ENCODE peak calls at places on chromosomes 2 and 18, in four cellular contexts. M is AG04449, F is amygdala, W is RCC 7860. X is an unnamed sample.

GRCh38 chr2:207993141-207993763 is 32.1 kb downstream of the PLEKHM3 start:
- DNase-seq in M (peak; percentile 14), F (no peak), W (peak; percentile 41), X (no peak)

GRCh38 chr2:223723954-223724411 is 113.4 kb downstream of the AP1S3 start:
- DNase-seq in M (no peak), F (no peak), W (no peak), X (no peak)

GRCh38 chr2:217090024-217090473 is 230.2 kb upstream of the TNP1 start:
- DNase-seq in M (no peak), F (no peak), W (no peak), X (peak; percentile 28)

GRCh38 chr18:66900837-66901236 is 296.9 kb upstream of the CDH19 start:
- DNase-seq in M (no peak), F (no peak), W (no peak), X (no peak)

GRCh38 chr2:239873656-239874635 is 151.2 kb downstream of the NDUFA10 start:
- DNase-seq in M (no peak), F (no peak), W (no peak), X (no peak)

GRCh38 chr18:59008302-59008974 is 131.2 kb upstream of the SEC11C start:
- DNase-seq in M (no peak), F (no peak), W (peak; percentile 92), X (no peak)

GRCh38 chr2:36507408-36507812 is 90.6 kb downstream of the FEZ2 start:
- DNase-seq in M (no peak), F (peak; percentile 11), W (peak; percentile 54), X (peak; percentile 35)

GRCh38 chr2:106095478-106096392 is 98.4 kb downstream of the UXS1 start:
- DNase-seq in M (no peak), F (no peak), W (no peak), X (no peak)

GRCh38 chr18:73544618-73545017 is 603.0 kb downstream of the FBXO15 start:
- DNase-seq in M (no peak), F (no peak), W (no peak), X (no peak)

GRCh38 chr2:37390777-37391176 is 46.3 kb downstream of the QPCT start:
- DNase-seq in M (no peak), F (no peak), W (no peak), X (no peak)

GRCh38 chr18:8040021-8040420 is 472.9 kb downstream of the PTPRM start:
- DNase-seq in M (no peak), F (no peak), W (peak; percentile 19), X (no peak)

GRCh38 chr2:1437101-1437500 is 23.8 kb downstream of the TPO start:
- DNase-seq in M (no peak), F (no peak), W (no peak), X (no peak)

GRCh38 chr18:56333146-56333545 is 305.2 kb downstream of the TXNL1 start:
- DNase-seq in M (no peak), F (no peak), W (no peak), X (no peak)

GRCh38 chr2:25373269-25373981 is 31.7 kb upstream of the DNMT3A start:
- DNase-seq in M (no peak), F (no peak), W (no peak), X (no peak)

GRCh38 chr2:29446852-29447251 is 331.6 kb downstream of the CLIP4 start:
- DNase-seq in M (no peak), F (no peak), W (no peak), X (no peak)

GRCh38 chr2:2523395-2524339 is 192.6 kb upstream of the MYT1L start:
- DNase-seq in M (no peak), F (no peak), W (no peak), X (no peak)

GRCh38 chr2:126325202-126325601 is 330.8 kb upstream of the GYPC start:
- DNase-seq in M (no peak), F (no peak), W (no peak), X (no peak)

GRCh38 chr18:23189768-23190661 is 54.7 kb downstream of the CABLES1 start:
- DNase-seq in M (no peak), F (no peak), W (no peak), X (no peak)

GRCh38 chr2:234305846-234306245 is 191.0 kb downstream of the ARL4C start:
- DNase-seq in M (peak; percentile 42), F (no peak), W (peak; percentile 72), X (no peak)

GRCh38 chr2:71282493-71282892 is 49.1 kb upstream of the ZNF638 start:
- DNase-seq in M (no peak), F (no peak), W (no peak), X (no peak)

GRCh38 chr2:27356056-27356381 is 545 bp downstream of the GTF3C2 start:
- DNase-seq in M (no peak), F (no peak), W (peak; percentile 46), X (no peak)

GRCh38 chr2:118769707-118770400 is 77.6 kb downstream of the EN1 start:
- DNase-seq in M (no peak), F (no peak), W (no peak), X (no peak)

GRCh38 chr18:77103181-77103875 is 29.3 kb downstream of the MBP start:
- DNase-seq in M (no peak), F (no peak), W (no peak), X (no peak)

GRCh38 chr2:62459672-62460071 is 46.3 kb downstream of the TMEM17 start:
- DNase-seq in M (no peak), F (no peak), W (no peak), X (no peak)

GRCh38 chr2:60516383-60516811 is 37.1 kb downstream of the BCL11A start:
- DNase-seq in M (peak; percentile 82), F (no peak), W (peak; percentile 4), X (no peak)

GRCh38 chr18:6557470-6558245 is 142.9 kb upstream of the L3MBTL4 start:
- DNase-seq in M (no peak), F (no peak), W (no peak), X (no peak)

GRCh38 chr2:68569604-68570003 is 73.8 kb upstream of the PROKR1 start:
- DNase-seq in M (no peak), F (no peak), W (peak; percentile 67), X (no peak)

GRCh38 chr2:28635251-28635650 is 116.4 kb upstream of the PPP1CB start:
- DNase-seq in M (no peak), F (no peak), W (no peak), X (no peak)

GRCh38 chr2:51990684-51991083 is 958.8 kb upstream of the NRXN1 start:
- DNase-seq in M (no peak), F (no peak), W (no peak), X (no peak)

GRCh38 chr2:230700447-230700846 is 12.2 kb upstream of the CAB39 start:
- DNase-seq in M (no peak), F (no peak), W (no peak), X (peak; percentile 90)

GRCh38 chr18:48018806-48019295 is 88.4 kb upstream of the SMAD2 start:
- DNase-seq in M (no peak), F (no peak), W (no peak), X (no peak)

GRCh38 chr2:125168442-125168841 is 1143.4 kb downstream of the CNTNAP5 start:
- DNase-seq in M (no peak), F (no peak), W (no peak), X (no peak)

X was measured in SK-N-MC.